ENCODE peak calls at places on chromosomes 1 and 21, in seven cellular contexts. O, V, S, I, T, Q and Z are unnamed samples.
A peak's percentile ranks its signal among the peaks of the same experiment; 100 is the strongest.

GRCh38 chr1:76336951-76337371 is 262.4 kb downstream of the ST6GALNAC3 start:
- DNase-seq in O (peak; percentile 31), V (no peak), S (peak; percentile 11), I (no peak), T (peak; percentile 44), Q (peak; percentile 80), Z (no peak)

GRCh38 chr1:19465123-19465522 is 20.2 kb downstream of the CAPZB start:
- DNase-seq in O (peak; percentile 87), V (no peak), S (no peak), I (no peak), T (no peak), Q (peak; percentile 40), Z (no peak)

GRCh38 chr1:246565751-246566127 is 322 bp downstream of the TFB2M start:
- DNase-seq in O (no peak), V (no peak), S (no peak), I (no peak), T (no peak), Q (peak; percentile 62), Z (no peak)

GRCh38 chr1:14715771-14716170 is 117.3 kb downstream of the KAZN start:
- DNase-seq in O (no peak), V (no peak), S (no peak), I (no peak), T (no peak), Q (no peak), Z (no peak)

GRCh38 chr1:150322310-150322709 is 977 bp downstream of the PRPF3 start:
- DNase-seq in O (no peak), V (peak; percentile 20), S (no peak), I (no peak), T (no peak), Q (no peak), Z (no peak)

GRCh38 chr21:45367402-45368351 is 37.3 kb upstream of the COL18A1 start:
- DNase-seq in O (peak; percentile 36), V (no peak), S (no peak), I (no peak), T (no peak), Q (no peak), Z (no peak)

GRCh38 chr21:20301395-20301794 is 696.8 kb upstream of the NCAM2 start:
- DNase-seq in O (no peak), V (no peak), S (no peak), I (no peak), T (no peak), Q (no peak), Z (no peak)

GRCh38 chr1:173064011-173064410 is 13.3 kb upstream of the TNFSF18 start:
- DNase-seq in O (no peak), V (no peak), S (no peak), I (no peak), T (no peak), Q (peak; percentile 29), Z (no peak)

GRCh38 chr1:236686815-236687160 is 489 bp downstream of the ACTN2 start:
- DNase-seq in O (no peak), V (no peak), S (peak; percentile 5), I (no peak), T (no peak), Q (no peak), Z (no peak)

GRCh38 chr1:53449026-53449425 is 10.2 kb upstream of the DMRTB1 start:
- DNase-seq in O (no peak), V (no peak), S (no peak), I (no peak), T (no peak), Q (peak; percentile 91), Z (no peak)

GRCh38 chr21:37974081-37974480 is 57.8 kb upstream of the KCNJ6 start:
- DNase-seq in O (no peak), V (peak; percentile 41), S (no peak), I (no peak), T (no peak), Q (peak; percentile 67), Z (no peak)

GRCh38 chr1:33317946-33318345 is 3.0 kb downstream of the A3GALT2 start:
- DNase-seq in O (no peak), V (no peak), S (no peak), I (no peak), T (no peak), Q (no peak), Z (no peak)

GRCh38 chr1:228721407-228721806 is 13.9 kb upstream of the RHOU start:
- DNase-seq in O (no peak), V (no peak), S (peak; percentile 85), I (no peak), T (no peak), Q (no peak), Z (peak; percentile 70)

GRCh38 chr1:180527270-180527669 is 24.9 kb upstream of the ACBD6 start:
- DNase-seq in O (peak; percentile 36), V (peak; percentile 36), S (no peak), I (no peak), T (no peak), Q (peak; percentile 80), Z (no peak)

GRCh38 chr21:44485254-44485793 is 30.0 kb downstream of the LRRC3 start:
- DNase-seq in O (peak; percentile 30), V (peak; percentile 83), S (no peak), I (peak; percentile 46), T (no peak), Q (no peak), Z (peak; percentile 77)

GRCh38 chr1:22749919-22750670 is 39.5 kb downstream of the EPHB2 start:
- DNase-seq in O (peak; percentile 62), V (peak; percentile 88), S (peak; percentile 16), I (peak; percentile 54), T (no peak), Q (peak; percentile 94), Z (no peak)

GRCh38 chr1:229208481-229208880 is 62.4 kb upstream of the RAB4A start:
- DNase-seq in O (no peak), V (no peak), S (no peak), I (no peak), T (no peak), Q (no peak), Z (no peak)

GRCh38 chr1:248853668-248854375 is 5.1 kb downstream of the ZNF692 start:
- DNase-seq in O (no peak), V (no peak), S (no peak), I (no peak), T (no peak), Q (no peak), Z (no peak)

GRCh38 chr1:54952950-54953718 is 27.3 kb upstream of the TMEM61 start:
- DNase-seq in O (peak; percentile 20), V (peak; percentile 10), S (no peak), I (no peak), T (no peak), Q (peak; percentile 48), Z (no peak)

GRCh38 chr1:81670286-81670685 is 130.4 kb upstream of the ADGRL2 start:
- DNase-seq in O (peak; percentile 92), V (peak; percentile 56), S (peak; percentile 54), I (no peak), T (peak; percentile 5), Q (peak; percentile 94), Z (peak; percentile 65)

GRCh38 chr1:23585321-23586022 is 26.2 kb upstream of the ID3 start:
- DNase-seq in O (peak; percentile 61), V (peak; percentile 96), S (no peak), I (no peak), T (no peak), Q (peak; percentile 98), Z (no peak)

DNA sequence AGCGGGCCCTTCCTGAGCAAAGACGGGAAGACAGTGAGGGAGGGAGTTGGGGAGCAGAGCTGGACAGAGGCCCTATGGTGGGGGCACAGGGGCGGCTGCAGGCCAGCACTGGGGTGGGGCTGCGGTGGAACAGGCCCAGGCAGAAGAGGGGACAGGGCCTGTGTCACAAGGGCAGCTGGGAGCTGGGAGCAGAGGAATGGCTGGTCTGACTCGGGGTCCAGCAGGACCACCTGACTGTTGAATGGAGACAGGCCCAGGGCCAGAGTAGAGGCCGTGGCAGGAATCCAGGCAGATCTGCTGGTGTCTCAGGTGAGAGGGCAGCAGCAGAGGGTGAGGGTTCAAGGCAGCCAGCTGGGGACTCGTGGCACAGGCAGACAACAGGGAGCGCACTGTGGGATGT is 25.3 kb downstream of the CTNNBIP1 start:
- DNase-seq in O (no peak), V (no peak), S (no peak), I (no peak), T (no peak), Q (no peak), Z (no peak)
- H3K27ac ChIP-seq in O (no peak overlapping the region), V (no peak overlapping the region), S (no peak overlapping the region), I (no peak overlapping the region), T (no peak overlapping the region), Q (no peak overlapping the region), Z (no peak overlapping the region)

GRCh38 chr21:33668620-33669019 is 26.3 kb downstream of the ITSN1 start:
- DNase-seq in O (peak; percentile 35), V (no peak), S (no peak), I (no peak), T (no peak), Q (no peak), Z (peak; percentile 62)

GRCh38 chr21:33664135-33664534 is 21.8 kb downstream of the ITSN1 start:
- DNase-seq in O (no peak), V (no peak), S (no peak), I (no peak), T (no peak), Q (no peak), Z (no peak)

GRCh38 chr21:33663241-33663640 is 20.9 kb downstream of the ITSN1 start:
- DNase-seq in O (no peak), V (no peak), S (no peak), I (no peak), T (no peak), Q (no peak), Z (no peak)

GRCh38 chr21:33668180-33668579 is 25.9 kb downstream of the ITSN1 start:
- DNase-seq in O (peak; percentile 39), V (no peak), S (no peak), I (no peak), T (no peak), Q (no peak), Z (no peak)

DNA sequence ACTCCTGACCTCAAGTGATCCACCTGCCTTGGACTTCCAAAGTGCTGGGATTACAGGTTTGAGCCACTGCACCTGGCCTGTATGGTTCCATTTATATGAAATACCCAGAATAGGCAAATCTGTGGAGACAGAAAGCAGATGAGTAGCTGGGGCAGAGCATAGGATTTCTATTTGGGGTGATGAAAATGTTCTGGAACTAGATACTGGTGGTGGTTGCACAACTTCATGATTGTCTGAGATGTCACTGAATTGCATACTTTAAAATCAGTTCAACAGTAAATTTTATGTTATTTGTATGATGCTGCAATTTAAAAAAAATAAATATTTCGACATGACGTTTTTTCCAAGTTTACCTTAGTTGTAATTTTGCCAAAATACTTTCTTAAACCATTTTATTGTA is 23.9 kb downstream of the ITSN1 start:
- DNase-seq in O (no peak), V (no peak), S (no peak), I (no peak), T (no peak), Q (no peak), Z (no peak)
- H3K27ac ChIP-seq in O (no peak overlapping the region), V (no peak overlapping the region), S (no peak overlapping the region), I (no peak overlapping the region), T (no peak overlapping the region), Q (no peak overlapping the region), Z (no peak overlapping the region)

DNA sequence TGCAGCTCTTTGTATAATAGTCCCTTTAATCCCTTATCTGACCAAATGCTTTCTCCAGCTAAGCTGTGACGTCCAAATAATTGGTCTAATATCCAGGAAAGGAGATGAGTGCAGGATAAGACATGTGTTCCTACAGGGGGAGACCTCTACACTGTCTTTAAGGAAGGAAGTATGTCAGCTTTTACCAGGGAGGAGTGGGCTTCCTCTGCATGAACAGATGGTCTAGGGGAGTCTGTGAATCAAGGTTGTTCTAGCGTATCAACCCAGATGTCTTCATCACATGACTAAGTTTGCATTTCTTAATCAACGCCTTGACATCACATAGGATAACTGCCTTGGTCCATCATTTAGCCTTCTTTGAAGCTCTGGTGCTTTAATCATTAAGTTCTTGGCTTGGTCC is 528.2 kb downstream of the MRPL39 start:
- DNase-seq in O (no peak), V (no peak), S (no peak), I (no peak), T (no peak), Q (no peak), Z (no peak)
- H3K27ac ChIP-seq in O (no peak overlapping the region), V (no peak overlapping the region), S (no peak overlapping the region), I (no peak overlapping the region), T (no peak overlapping the region), Q (no peak overlapping the region), Z (no peak overlapping the region)

GRCh38 chr1:20788489-20788795 is 1.3 kb upstream of the HP1BP3 start:
- DNase-seq in O (no peak), V (no peak), S (no peak), I (no peak), T (no peak), Q (no peak), Z (no peak)
- H3K27ac ChIP-seq in O (peak overlapping the region; percentile 96), V (peak overlapping the region; percentile 100), S (peak overlapping the region; percentile 89), I (no peak overlapping the region), T (no peak overlapping the region), Q (peak overlapping the region; percentile 96), Z (no peak overlapping the region)